ENCODE peak calls at places on chromosome 21, in nine cellular contexts. T is AG04450, K is HL-60, O is IMR-90, R is uterus, P is endothelial cell of umbilical vein, V is HCT116, N is kidney, A is left ventricle myocardium inferior. M is an unnamed sample.

GRCh38 chr21:14762734-14763694 is 216.9 kb upstream of the SAMSN1 start:
- DNase-seq in T (no peak), R (no peak), N (no peak), A (no peak), O (no peak), P (peak), K (peak), V (no peak), M (no peak)

GRCh38 chr21:44297525-44298290 is 2.1 kb upstream of the PFKL start:
- DNase-seq in O (peak), T (peak), V (peak), A (peak), K (peak), N (peak), R (peak), P (peak), M (peak)

GRCh38 chr21:44555200-44555875 is 3.3 kb downstream of the KRTAP10-3 start:
- DNase-seq in T (no peak), V (no peak), K (no peak), A (no peak), R (no peak), N (no peak), P (no peak), O (no peak), M (peak)

GRCh38 chr21:42512346-42513034 is 1.2 kb upstream of the SLC37A1 start:
- DNase-seq in V (no peak), P (no peak), R (no peak), T (no peak), N (no peak), A (no peak), K (no peak), O (no peak), M (no peak)

GRCh38 chr21:27694667-27695066 is 727.8 kb upstream of the ADAMTS5 start:
- DNase-seq in T (no peak), R (no peak), A (no peak), V (no peak), N (no peak), K (no peak), O (no peak), P (no peak), M (no peak)

GRCh38 chr21:46000182-46000730 is 18.7 kb downstream of the COL6A1 start:
- DNase-seq in V (no peak), A (peak), R (peak), P (no peak), T (no peak), O (no peak), K (no peak), N (peak), M (peak)

GRCh38 chr21:44723177-44724131 is 12.1 kb upstream of the TSPEAR start:
- DNase-seq in T (no peak), V (no peak), A (no peak), N (peak), O (no peak), R (no peak), K (no peak), P (no peak), M (no peak)

GRCh38 chr21:41364308-41364707 is 2.5 kb downstream of the MX2 start:
- DNase-seq in O (no peak), P (no peak), T (no peak), K (no peak), A (no peak), R (no peak), V (no peak), N (no peak), M (no peak)

GRCh38 chr21:17550671-17551308 is 37.9 kb downstream of the CXADR start:
- DNase-seq in V (no peak), R (no peak), K (no peak), T (no peak), N (no peak), P (no peak), A (no peak), O (no peak), M (no peak)

GRCh38 chr21:45539796-45540600 is 2.2 kb downstream of the SLC19A1 start:
- DNase-seq in O (no peak), P (no peak), K (no peak), V (no peak), A (peak), T (no peak), N (peak), R (peak), M (peak)

GRCh38 chr21:38310619-38311018 is 53.8 kb downstream of the KCNJ15 start:
- DNase-seq in V (no peak), A (no peak), P (no peak), R (no peak), N (no peak), T (no peak), O (peak), K (no peak), M (no peak)

GRCh38 chr21:34340062-34340461 is 23.7 kb upstream of the KCNE2 start:
- DNase-seq in O (no peak), A (no peak), P (no peak), K (no peak), R (no peak), N (no peak), T (no peak), V (no peak), M (no peak)

GRCh38 chr21:40047993-40048730 is 180.9 kb downstream of the PCP4 start:
- DNase-seq in P (no peak), N (no peak), O (no peak), R (no peak), K (no peak), V (no peak), A (no peak), T (no peak), M (no peak)
- H3K27ac ChIP-seq in P (no peak), N (no peak), O (no peak), R (peak), K (no peak), V (no peak), A (no peak), T (no peak), M (no peak)

GRCh38 chr21:36454706-36455105 is 25.2 kb downstream of the CLDN14 start:
- DNase-seq in A (no peak), P (no peak), T (no peak), K (no peak), N (peak), R (no peak), V (no peak), O (no peak), M (no peak)
- TF ChIP-seq CTCF in A (no peak), P (no peak), T (no peak), K (no peak), N (no peak), R (no peak), V (no peak), O (no peak), M (no peak)

GRCh38 chr21:33197546-33197945 is 32.2 kb upstream of the IFNAR2 start:
- DNase-seq in N (no peak), K (no peak), O (no peak), P (no peak), T (no peak), A (peak), V (no peak), R (no peak), M (no peak)

GRCh38 chr21:33196956-33197374 is 32.8 kb upstream of the IFNAR2 start:
- DNase-seq in V (peak), R (peak), N (no peak), A (peak), O (peak), P (peak), K (peak), T (no peak), M (peak)

GRCh38 chr21:33201945-33202344 is 27.8 kb upstream of the IFNAR2 start:
- DNase-seq in K (no peak), O (no peak), A (no peak), R (no peak), P (no peak), T (no peak), V (no peak), N (no peak), M (no peak)

GRCh38 chr21:33199516-33200217 is 30.1 kb upstream of the IFNAR2 start:
- DNase-seq in K (peak), T (peak), N (no peak), R (peak), A (peak), O (peak), V (peak), P (peak), M (no peak)

DNA sequence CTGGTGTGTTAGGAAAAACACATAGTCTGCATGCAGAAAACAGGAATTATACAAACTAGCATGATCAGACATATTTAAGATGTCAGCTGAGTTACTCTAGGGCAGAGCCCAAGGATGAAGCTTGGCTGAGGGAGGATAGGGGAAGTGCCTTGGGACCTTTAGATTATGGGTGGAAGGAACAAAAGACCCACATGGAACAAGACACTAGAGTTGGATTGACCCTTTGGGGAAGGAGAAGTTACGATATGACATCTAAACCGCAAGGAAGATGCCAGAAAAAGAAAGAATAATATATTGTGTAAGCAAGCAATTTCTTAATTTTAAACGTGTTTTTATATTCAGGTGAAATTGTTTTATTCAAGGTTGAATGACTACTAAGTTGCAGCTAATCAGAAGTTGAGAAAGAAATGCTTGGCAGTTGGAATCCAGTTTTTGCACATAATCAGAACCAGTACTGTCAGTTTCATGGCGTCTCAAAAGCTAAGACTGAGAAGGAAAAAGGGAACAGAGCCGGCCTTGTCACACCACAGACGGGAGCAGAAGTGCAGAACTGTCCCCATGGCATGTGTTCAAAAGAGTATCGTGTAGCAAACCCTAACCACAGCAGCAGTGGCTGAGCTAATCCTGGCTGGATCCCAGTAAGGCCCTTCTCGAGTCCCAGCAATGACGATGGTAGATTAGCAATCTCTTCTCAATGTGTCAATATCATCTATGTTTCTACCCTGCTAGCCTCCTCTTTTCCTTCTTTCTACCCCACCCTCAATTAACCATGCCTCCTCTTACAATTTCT is 31.2 kb upstream of the IFNAR2 start:
- DNase-seq in P (no peak), O (peak), T (no peak), A (peak), N (no peak), R (no peak), V (no peak), K (peak), M (peak)
- H3K27ac ChIP-seq in P (no peak), O (no peak), T (no peak), A (peak), N (no peak), R (no peak), V (no peak), K (peak), M (peak)

DNA sequence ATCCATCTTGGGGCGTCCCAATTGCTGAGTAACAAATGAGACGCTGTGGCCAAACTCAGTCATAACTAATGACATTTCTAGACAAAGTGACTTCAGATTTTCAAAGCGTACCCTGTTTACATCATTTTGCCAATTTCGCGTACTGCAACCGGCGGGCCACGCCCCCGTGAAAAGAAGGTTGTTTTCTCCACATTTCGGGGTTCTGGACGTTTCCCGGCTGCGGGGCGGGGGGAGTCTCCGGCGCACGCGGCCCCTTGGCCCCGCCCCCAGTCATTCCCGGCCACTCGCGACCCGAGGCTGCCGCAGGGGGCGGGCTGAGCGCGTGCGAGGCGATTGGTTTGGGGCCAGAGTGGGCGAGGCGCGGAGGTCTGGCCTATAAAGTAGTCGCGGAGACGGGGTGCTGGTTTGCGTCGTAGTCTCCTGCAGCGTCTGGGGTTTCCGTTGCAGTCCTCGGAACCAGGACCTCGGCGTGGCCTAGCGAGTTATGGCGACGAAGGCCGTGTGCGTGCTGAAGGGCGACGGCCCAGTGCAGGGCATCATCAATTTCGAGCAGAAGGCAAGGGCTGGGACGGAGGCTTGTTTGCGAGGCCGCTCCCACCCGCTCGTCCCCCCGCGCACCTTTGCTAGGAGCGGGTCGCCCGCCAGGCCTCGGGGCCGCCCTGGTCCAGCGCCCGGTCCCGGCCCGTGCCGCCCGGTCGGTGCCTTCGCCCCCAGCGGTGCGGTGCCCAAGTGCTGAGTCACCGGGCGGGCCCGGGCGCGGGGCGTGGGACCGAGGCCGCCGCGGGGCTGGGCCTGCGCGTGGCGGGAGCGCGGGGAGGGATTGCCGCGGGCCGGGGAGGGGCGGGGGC is at the start of gene SOD1:
- DNase-seq in P (peak), O (peak), K (peak), V (peak), A (peak), N (peak), R (peak), T (peak), M (peak)
- TF ChIP-seq CTCF in P (no peak), O (no peak), K (no peak), V (no peak), A (peak), N (peak), R (no peak), T (no peak), M (peak)